ENCODE peak calls at places on chromosomes 16 and 17, in six cellular contexts. One of them, this sample, is unnamed.

GRCh38 chr16:86044241-86044671 is 145.3 kb downstream of the IRF8 start:
- DNase-seq in A549: peak; percentile 57
- DNase-seq in K562: peak; percentile 69
- DNase-seq in endothelial cell of umbilical vein: peak; percentile 36
- DNase-seq in GM12878: no peak
- DNase-seq in HepG2: peak; percentile 23
- DNase-seq in this sample: peak; percentile 78

GRCh38 chr17:41308251-41308917 is 725 bp downstream of the KRTAP16-1 start:
- DNase-seq in A549: no peak
- DNase-seq in K562: no peak
- DNase-seq in endothelial cell of umbilical vein: no peak
- DNase-seq in GM12878: peak; percentile 40
- DNase-seq in HepG2: no peak
- DNase-seq in this sample: peak; percentile 14

GRCh38 chr16:84307209-84307954 is 12.7 kb downstream of the WFDC1 start:
- DNase-seq in A549: no peak
- DNase-seq in K562: peak; percentile 6
- DNase-seq in endothelial cell of umbilical vein: no peak
- DNase-seq in GM12878: no peak
- DNase-seq in HepG2: no peak
- DNase-seq in this sample: no peak

GRCh38 chr17:18246880-18247612 is 11.5 kb downstream of the FLII start:
- DNase-seq in A549: peak; percentile 73
- DNase-seq in K562: peak; percentile 89
- DNase-seq in endothelial cell of umbilical vein: peak; percentile 57
- DNase-seq in GM12878: no peak
- DNase-seq in HepG2: no peak
- DNase-seq in this sample: peak; percentile 75

GRCh38 chr16:11474617-11475291 is 112.0 kb downstream of the LITAF start:
- DNase-seq in A549: peak; percentile 35
- DNase-seq in K562: no peak
- DNase-seq in endothelial cell of umbilical vein: no peak
- DNase-seq in GM12878: no peak
- DNase-seq in HepG2: peak; percentile 69
- DNase-seq in this sample: no peak

GRCh38 chr17:44398692-44399691 is 9.5 kb upstream of the ITGA2B start:
- DNase-seq in A549: no peak
- DNase-seq in K562: no peak
- DNase-seq in endothelial cell of umbilical vein: no peak
- DNase-seq in GM12878: no peak
- DNase-seq in HepG2: no peak
- DNase-seq in this sample: no peak

GRCh38 chr17:63939401-63939800 is 7.3 kb upstream of the CD79B start:
- DNase-seq in A549: no peak
- DNase-seq in K562: no peak
- DNase-seq in endothelial cell of umbilical vein: no peak
- DNase-seq in GM12878: no peak
- DNase-seq in HepG2: no peak
- DNase-seq in this sample: no peak

GRCh38 chr17:66123163-66123562 is 68.8 kb downstream of the CEP112 start:
- DNase-seq in A549: no peak
- DNase-seq in K562: no peak
- DNase-seq in endothelial cell of umbilical vein: no peak
- DNase-seq in GM12878: no peak
- DNase-seq in HepG2: no peak
- DNase-seq in this sample: no peak

GRCh38 chr17:76726766-76727718 is at the start of gene METTL23:
- DNase-seq in A549: peak; percentile 81
- DNase-seq in K562: peak; percentile 89
- DNase-seq in endothelial cell of umbilical vein: peak; percentile 77
- DNase-seq in GM12878: no peak
- DNase-seq in HepG2: peak; percentile 68
- DNase-seq in this sample: peak; percentile 86

GRCh38 chr17:48160177-48160967 is 52.8 kb downstream of the SNX11 start:
- DNase-seq in A549: no peak
- DNase-seq in K562: no peak
- DNase-seq in endothelial cell of umbilical vein: no peak
- DNase-seq in GM12878: no peak
- DNase-seq in HepG2: no peak
- DNase-seq in this sample: no peak

GRCh38 chr17:48444531-48445247 is 14.7 kb upstream of the SKAP1 start:
- DNase-seq in A549: no peak
- DNase-seq in K562: peak; percentile 34
- DNase-seq in endothelial cell of umbilical vein: no peak
- DNase-seq in GM12878: no peak
- DNase-seq in HepG2: no peak
- DNase-seq in this sample: peak; percentile 30

GRCh38 chr16:13909872-13910303 is 10.1 kb upstream of the ERCC4 start:
- DNase-seq in A549: peak; percentile 49
- DNase-seq in K562: no peak
- DNase-seq in endothelial cell of umbilical vein: peak; percentile 13
- DNase-seq in GM12878: no peak
- DNase-seq in HepG2: peak; percentile 92
- DNase-seq in this sample: no peak

GRCh38 chr16:54285414-54286066 is 1.0 kb downstream of the IRX3 start:
- DNase-seq in A549: peak; percentile 52
- DNase-seq in K562: no peak
- DNase-seq in endothelial cell of umbilical vein: no peak
- DNase-seq in GM12878: no peak
- DNase-seq in HepG2: peak; percentile 38
- DNase-seq in this sample: peak; percentile 87

GRCh38 chr16:29678691-29679267 is at the start of gene QPRT:
- DNase-seq in A549: peak; percentile 21
- DNase-seq in K562: peak; percentile 92
- DNase-seq in endothelial cell of umbilical vein: no peak
- DNase-seq in GM12878: no peak
- DNase-seq in HepG2: peak; percentile 85
- DNase-seq in this sample: no peak

GRCh38 chr17:11273596-11273995 is 32.6 kb downstream of the SHISA6 start:
- DNase-seq in A549: no peak
- DNase-seq in K562: no peak
- DNase-seq in endothelial cell of umbilical vein: no peak
- DNase-seq in GM12878: no peak
- DNase-seq in HepG2: no peak
- DNase-seq in this sample: no peak

GRCh38 chr17:47757416-47757815 is 24.4 kb downstream of the TBX21 start:
- DNase-seq in A549: no peak
- DNase-seq in K562: no peak
- DNase-seq in endothelial cell of umbilical vein: no peak
- DNase-seq in GM12878: no peak
- DNase-seq in HepG2: no peak
- DNase-seq in this sample: no peak

GRCh38 chr17:49209061-49209571 is 1.3 kb downstream of the GNGT2 start:
- DNase-seq in A549: no peak
- DNase-seq in K562: no peak
- DNase-seq in endothelial cell of umbilical vein: no peak
- DNase-seq in GM12878: no peak
- DNase-seq in HepG2: no peak
- DNase-seq in this sample: no peak

GRCh38 chr17:29972277-29972676 is 30.8 kb downstream of the EFCAB5 start:
- DNase-seq in A549: no peak
- DNase-seq in K562: no peak
- DNase-seq in endothelial cell of umbilical vein: no peak
- DNase-seq in GM12878: no peak
- DNase-seq in HepG2: no peak
- DNase-seq in this sample: no peak

GRCh38 chr16:84838383-84838948 is 18.7 kb downstream of the CRISPLD2 start:
- DNase-seq in A549: no peak
- DNase-seq in K562: no peak
- DNase-seq in endothelial cell of umbilical vein: no peak
- DNase-seq in GM12878: no peak
- DNase-seq in HepG2: no peak
- DNase-seq in this sample: no peak

DNA sequence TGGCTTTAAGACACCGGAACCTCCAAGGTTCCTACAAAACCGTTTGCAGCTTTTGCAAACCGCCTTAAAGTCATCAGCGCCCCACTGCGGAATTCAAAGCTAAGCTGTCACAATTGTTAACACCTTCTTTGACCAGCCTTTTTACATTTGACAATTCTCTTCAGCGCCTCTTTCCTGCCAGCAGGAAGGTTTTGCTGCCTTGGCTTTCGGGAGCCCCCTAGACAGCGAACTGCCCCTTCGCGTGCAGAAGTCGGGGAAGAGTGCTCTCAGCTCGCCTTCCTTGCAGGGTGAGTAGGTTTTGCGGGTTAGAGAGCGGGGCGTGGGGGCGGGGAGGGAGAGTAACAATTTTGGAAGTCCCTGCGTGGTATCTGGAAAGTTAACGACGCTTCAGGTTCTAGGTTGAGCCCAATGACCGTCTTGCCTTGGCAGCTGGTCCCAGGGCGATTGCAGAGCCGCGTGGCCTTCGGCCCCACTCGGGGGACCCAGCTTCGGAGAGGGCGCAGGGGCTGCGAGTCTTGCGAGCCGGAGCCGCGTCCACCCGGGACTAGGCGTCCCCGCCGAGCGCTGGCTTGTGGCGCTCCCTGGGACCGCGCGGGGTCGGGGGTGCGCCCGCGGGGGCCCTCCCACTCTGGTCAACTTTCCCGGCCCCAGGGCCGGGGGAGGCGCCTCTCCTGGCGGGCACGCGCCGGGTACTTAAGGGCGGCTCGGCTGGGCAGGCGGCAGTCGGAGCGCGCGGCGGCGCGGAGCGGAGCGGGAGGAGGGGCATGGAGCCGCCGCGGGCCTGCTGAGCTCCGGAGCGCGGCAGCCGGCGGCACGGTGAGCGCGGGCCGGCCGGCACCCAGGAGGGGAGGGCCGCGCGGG is at the start of gene HAS3:
- DNase-seq in A549: peak; percentile 84
- DNase-seq in K562: peak; percentile 75
- DNase-seq in endothelial cell of umbilical vein: peak; percentile 69
- DNase-seq in GM12878: no peak
- DNase-seq in HepG2: peak; percentile 34
- DNase-seq in this sample: peak; percentile 81
- TF ChIP-seq POLR2A in A549: peak; percentile 98
- TF ChIP-seq POLR2A in K562: no peak
- TF ChIP-seq POLR2A in endothelial cell of umbilical vein: peak; percentile 57
- TF ChIP-seq POLR2A in GM12878: no peak
- TF ChIP-seq POLR2A in HepG2: peak; percentile 28
- TF ChIP-seq POLR2A in this sample: no peak

DNA sequence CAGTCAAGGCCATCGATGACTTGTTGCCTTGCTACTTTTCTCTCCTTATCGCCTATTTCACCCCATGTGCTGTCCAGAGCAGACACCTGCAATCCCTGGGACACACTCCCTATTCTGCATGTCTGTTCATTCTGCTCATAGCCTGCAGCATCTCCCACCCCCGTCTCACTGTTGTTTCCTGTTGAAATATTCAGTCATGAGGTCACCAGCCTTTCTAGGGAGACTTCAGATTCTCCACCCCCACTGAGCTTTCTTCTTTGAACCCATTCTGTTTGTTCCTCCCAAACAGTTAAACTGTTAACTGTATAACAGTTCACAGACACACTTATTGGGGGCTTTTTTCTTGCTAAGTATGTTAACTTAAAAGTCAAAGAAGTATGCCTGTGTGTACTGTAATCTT is 94.4 kb downstream of the AATF start:
- DNase-seq in A549: peak; percentile 16
- DNase-seq in K562: no peak
- DNase-seq in endothelial cell of umbilical vein: no peak
- DNase-seq in GM12878: no peak
- DNase-seq in HepG2: peak; percentile 80
- DNase-seq in this sample: no peak
- H3K4me3 ChIP-seq in A549: no peak overlapping the region
- H3K4me3 ChIP-seq in K562: no peak overlapping the region
- H3K4me3 ChIP-seq in endothelial cell of umbilical vein: no peak overlapping the region
- H3K4me3 ChIP-seq in GM12878: no peak overlapping the region
- H3K4me3 ChIP-seq in HepG2: peak overlapping the region; percentile 20
- H3K4me3 ChIP-seq in this sample: no peak overlapping the region

DNA sequence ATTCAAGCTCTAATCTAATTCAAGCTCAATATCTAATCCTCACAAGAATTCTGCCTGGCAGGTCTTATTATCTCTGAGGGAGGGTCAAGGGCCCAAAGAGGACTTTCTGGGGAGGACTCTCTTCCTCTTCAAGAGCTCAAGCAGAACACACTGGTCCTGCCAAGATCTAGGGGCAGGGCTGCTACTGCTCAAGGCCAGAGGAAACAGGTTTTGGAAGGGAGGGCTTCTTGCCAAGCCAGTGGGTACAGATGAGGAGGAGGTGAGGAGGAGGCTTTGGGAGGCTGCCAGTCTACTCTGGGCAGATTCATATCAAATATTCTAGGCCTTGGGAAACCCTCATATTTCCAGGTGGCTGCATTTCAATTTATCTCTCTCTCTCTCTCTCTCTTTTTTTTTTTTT is 51.8 kb upstream of the IL34 start:
- DNase-seq in A549: no peak
- DNase-seq in K562: no peak
- DNase-seq in endothelial cell of umbilical vein: peak; percentile 35
- DNase-seq in GM12878: no peak
- DNase-seq in HepG2: no peak
- DNase-seq in this sample: no peak
- TF ChIP-seq MYC in A549: no peak
- TF ChIP-seq MYC in K562: no peak
- TF ChIP-seq MYC in endothelial cell of umbilical vein: no peak
- TF ChIP-seq MYC in GM12878: no peak
- TF ChIP-seq MYC in HepG2: no peak
- TF ChIP-seq MYC in this sample: no peak

GRCh38 chr17:42684033-42684625 is 1.8 kb downstream of the CNTNAP1 start:
- DNase-seq in A549: no peak
- DNase-seq in K562: no peak
- DNase-seq in endothelial cell of umbilical vein: no peak
- DNase-seq in GM12878: no peak
- DNase-seq in HepG2: no peak
- DNase-seq in this sample: no peak

GRCh38 chr17:42682400-42683384 is at the start of gene CNTNAP1:
- DNase-seq in A549: peak; percentile 56
- DNase-seq in K562: no peak
- DNase-seq in endothelial cell of umbilical vein: peak; percentile 74
- DNase-seq in GM12878: no peak
- DNase-seq in HepG2: peak; percentile 45
- DNase-seq in this sample: peak; percentile 76

GRCh38 chr17:42681976-42682375 is 333 bp upstream of the CCR10 start:
- DNase-seq in A549: no peak
- DNase-seq in K562: no peak
- DNase-seq in endothelial cell of umbilical vein: no peak
- DNase-seq in GM12878: no peak
- DNase-seq in HepG2: no peak
- DNase-seq in this sample: no peak

GRCh38 chr17:42684929-42685556 is 2.7 kb downstream of the CNTNAP1 start:
- DNase-seq in A549: no peak
- DNase-seq in K562: no peak
- DNase-seq in endothelial cell of umbilical vein: no peak
- DNase-seq in GM12878: no peak
- DNase-seq in HepG2: no peak
- DNase-seq in this sample: no peak

DNA sequence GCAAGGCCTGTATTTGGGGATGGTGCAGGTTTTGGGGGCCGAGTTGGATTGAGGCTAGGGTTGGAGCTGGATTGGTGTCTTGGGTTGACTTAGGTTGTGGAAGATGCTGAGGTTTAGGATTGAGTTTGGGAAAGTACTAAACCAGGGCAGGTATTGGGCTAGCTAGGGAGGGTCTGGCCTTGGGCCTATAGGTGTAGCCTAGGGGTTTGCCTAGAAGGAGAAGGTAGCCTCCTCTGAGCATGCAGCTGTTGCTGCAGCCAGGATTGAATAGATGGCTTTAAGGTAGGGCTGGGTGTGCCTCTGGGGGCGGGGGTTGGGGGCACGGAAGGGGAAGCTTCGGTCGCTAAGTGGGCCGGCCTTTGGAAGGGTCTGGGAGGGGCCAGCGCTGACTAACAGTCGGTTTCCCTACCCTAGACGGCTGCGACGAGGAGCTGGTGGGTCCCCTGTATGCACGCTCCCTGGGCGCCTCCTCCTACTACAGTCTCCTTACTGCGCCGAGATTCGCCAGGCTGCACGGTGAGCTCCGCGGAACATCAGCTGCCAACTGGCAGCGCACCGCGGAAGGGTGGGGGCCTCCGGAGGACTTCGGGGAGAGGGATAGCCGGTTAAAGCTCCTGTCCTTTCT is 1.2 kb downstream of the CNTNAP1 start:
- DNase-seq in A549: no peak
- DNase-seq in K562: no peak
- DNase-seq in endothelial cell of umbilical vein: peak; percentile 32
- DNase-seq in GM12878: no peak
- DNase-seq in HepG2: no peak
- DNase-seq in this sample: peak; percentile 40
- TF ChIP-seq POLR2A in A549: no peak
- TF ChIP-seq POLR2A in K562: no peak
- TF ChIP-seq POLR2A in endothelial cell of umbilical vein: no peak
- TF ChIP-seq POLR2A in GM12878: no peak
- TF ChIP-seq POLR2A in HepG2: no peak
- TF ChIP-seq POLR2A in this sample: no peak

This sample was measured in NB4.